ENCODE peak calls at places on chromosomes 12 and 14, in ten cellular contexts. One of them, this sample, is unnamed.

GRCh38 chr12:11765421-11765816 is 115.9 kb downstream of the ETV6 start:
- DNase-seq in NCI-H526 treated with DMSO at 0.1 percent for 48 hours: no peak
- DNase-seq in kidney epithelial cell: no peak
- DNase-seq in naive thymus-derived CD8-positive, alpha-beta T cell: no peak
- DNase-seq in NCI-H1694 treated with DMSO at 0.1 percent for 48 hours: no peak
- DNase-seq in thoracic aorta: no peak
- DNase-seq in HT1080: no peak
- DNase-seq in HCEC 1CT: no peak
- DNase-seq in SK-N-DZ: no peak
- DNase-seq in RPMI8226: no peak
- DNase-seq in this sample: no peak

GRCh38 chr12:28787151-28787550 is 361.9 kb upstream of the FAR2 start:
- DNase-seq in HCEC 1CT: peak
- DNase-seq in naive thymus-derived CD8-positive, alpha-beta T cell: no peak
- DNase-seq in HT1080: peak
- DNase-seq in NCI-H526 treated with DMSO at 0.1 percent for 48 hours: no peak
- DNase-seq in kidney epithelial cell: no peak
- DNase-seq in NCI-H1694 treated with DMSO at 0.1 percent for 48 hours: no peak
- DNase-seq in thoracic aorta: no peak
- DNase-seq in SK-N-DZ: no peak
- DNase-seq in RPMI8226: no peak
- DNase-seq in this sample: no peak

GRCh38 chr12:121295746-121296617 is 527 bp downstream of the CAMKK2 start:
- DNase-seq in thoracic aorta: no peak
- DNase-seq in RPMI8226: peak
- DNase-seq in NCI-H526 treated with DMSO at 0.1 percent for 48 hours: peak
- DNase-seq in SK-N-DZ: peak
- DNase-seq in NCI-H1694 treated with DMSO at 0.1 percent for 48 hours: no peak
- DNase-seq in HCEC 1CT: no peak
- DNase-seq in kidney epithelial cell: no peak
- DNase-seq in HT1080: peak
- DNase-seq in naive thymus-derived CD8-positive, alpha-beta T cell: no peak
- DNase-seq in this sample: peak

GRCh38 chr12:60501124-60501729 is 905.4 kb downstream of the SLC16A7 start:
- DNase-seq in kidney epithelial cell: no peak
- DNase-seq in NCI-H1694 treated with DMSO at 0.1 percent for 48 hours: no peak
- DNase-seq in NCI-H526 treated with DMSO at 0.1 percent for 48 hours: no peak
- DNase-seq in HCEC 1CT: peak
- DNase-seq in SK-N-DZ: peak
- DNase-seq in RPMI8226: no peak
- DNase-seq in HT1080: peak
- DNase-seq in thoracic aorta: no peak
- DNase-seq in naive thymus-derived CD8-positive, alpha-beta T cell: no peak
- DNase-seq in this sample: no peak

GRCh38 chr12:75986001-75986739 is 45.4 kb downstream of the PHLDA1 start:
- DNase-seq in NCI-H526 treated with DMSO at 0.1 percent for 48 hours: peak
- DNase-seq in HT1080: no peak
- DNase-seq in kidney epithelial cell: no peak
- DNase-seq in HCEC 1CT: no peak
- DNase-seq in RPMI8226: no peak
- DNase-seq in thoracic aorta: no peak
- DNase-seq in naive thymus-derived CD8-positive, alpha-beta T cell: no peak
- DNase-seq in NCI-H1694 treated with DMSO at 0.1 percent for 48 hours: no peak
- DNase-seq in SK-N-DZ: no peak
- DNase-seq in this sample: peak

GRCh38 chr14:59507063-59507751 is 22.9 kb downstream of the JKAMP start:
- DNase-seq in HT1080: peak
- DNase-seq in RPMI8226: peak
- DNase-seq in HCEC 1CT: peak
- DNase-seq in NCI-H1694 treated with DMSO at 0.1 percent for 48 hours: peak
- DNase-seq in SK-N-DZ: peak
- DNase-seq in thoracic aorta: peak
- DNase-seq in naive thymus-derived CD8-positive, alpha-beta T cell: peak
- DNase-seq in NCI-H526 treated with DMSO at 0.1 percent for 48 hours: peak
- DNase-seq in kidney epithelial cell: no peak
- DNase-seq in this sample: peak

GRCh38 chr12:102316723-102317122 is 119.1 kb upstream of the PMCH start:
- DNase-seq in kidney epithelial cell: no peak
- DNase-seq in thoracic aorta: no peak
- DNase-seq in SK-N-DZ: no peak
- DNase-seq in NCI-H526 treated with DMSO at 0.1 percent for 48 hours: no peak
- DNase-seq in naive thymus-derived CD8-positive, alpha-beta T cell: no peak
- DNase-seq in RPMI8226: no peak
- DNase-seq in NCI-H1694 treated with DMSO at 0.1 percent for 48 hours: no peak
- DNase-seq in HT1080: no peak
- DNase-seq in HCEC 1CT: no peak
- DNase-seq in this sample: no peak

GRCh38 chr12:46452061-46452615 is 79.6 kb upstream of the SLC38A2 start:
- DNase-seq in NCI-H526 treated with DMSO at 0.1 percent for 48 hours: no peak
- DNase-seq in NCI-H1694 treated with DMSO at 0.1 percent for 48 hours: no peak
- DNase-seq in kidney epithelial cell: no peak
- DNase-seq in RPMI8226: no peak
- DNase-seq in thoracic aorta: no peak
- DNase-seq in SK-N-DZ: no peak
- DNase-seq in HCEC 1CT: peak
- DNase-seq in naive thymus-derived CD8-positive, alpha-beta T cell: no peak
- DNase-seq in HT1080: no peak
- DNase-seq in this sample: no peak

GRCh38 chr12:63212316-63212715 is 61.3 kb upstream of the AVPR1A start:
- DNase-seq in HCEC 1CT: no peak
- DNase-seq in NCI-H526 treated with DMSO at 0.1 percent for 48 hours: no peak
- DNase-seq in HT1080: no peak
- DNase-seq in NCI-H1694 treated with DMSO at 0.1 percent for 48 hours: no peak
- DNase-seq in RPMI8226: no peak
- DNase-seq in SK-N-DZ: no peak
- DNase-seq in naive thymus-derived CD8-positive, alpha-beta T cell: no peak
- DNase-seq in kidney epithelial cell: no peak
- DNase-seq in thoracic aorta: no peak
- DNase-seq in this sample: no peak

GRCh38 chr14:80637726-80638619 is 303.6 kb downstream of the CEP128 start:
- DNase-seq in RPMI8226: no peak
- DNase-seq in thoracic aorta: no peak
- DNase-seq in HT1080: no peak
- DNase-seq in NCI-H1694 treated with DMSO at 0.1 percent for 48 hours: no peak
- DNase-seq in kidney epithelial cell: no peak
- DNase-seq in NCI-H526 treated with DMSO at 0.1 percent for 48 hours: no peak
- DNase-seq in naive thymus-derived CD8-positive, alpha-beta T cell: no peak
- DNase-seq in SK-N-DZ: peak
- DNase-seq in HCEC 1CT: no peak
- DNase-seq in this sample: no peak

GRCh38 chr14:99479903-99480855 is 480 bp downstream of the SETD3 start:
- DNase-seq in RPMI8226: peak
- DNase-seq in SK-N-DZ: peak
- DNase-seq in kidney epithelial cell: no peak
- DNase-seq in naive thymus-derived CD8-positive, alpha-beta T cell: no peak
- DNase-seq in NCI-H1694 treated with DMSO at 0.1 percent for 48 hours: peak
- DNase-seq in NCI-H526 treated with DMSO at 0.1 percent for 48 hours: peak
- DNase-seq in HT1080: peak
- DNase-seq in HCEC 1CT: peak
- DNase-seq in thoracic aorta: peak
- DNase-seq in this sample: peak

GRCh38 chr14:64641760-64642159 is 62.5 kb upstream of the PLEKHG3 start:
- DNase-seq in RPMI8226: no peak
- DNase-seq in NCI-H1694 treated with DMSO at 0.1 percent for 48 hours: no peak
- DNase-seq in HCEC 1CT: no peak
- DNase-seq in naive thymus-derived CD8-positive, alpha-beta T cell: no peak
- DNase-seq in NCI-H526 treated with DMSO at 0.1 percent for 48 hours: no peak
- DNase-seq in SK-N-DZ: no peak
- DNase-seq in kidney epithelial cell: no peak
- DNase-seq in HT1080: no peak
- DNase-seq in thoracic aorta: no peak
- DNase-seq in this sample: no peak

GRCh38 chr12:56155256-56155845 is 2.8 kb upstream of the MYL6 start:
- DNase-seq in NCI-H526 treated with DMSO at 0.1 percent for 48 hours: no peak
- DNase-seq in kidney epithelial cell: no peak
- DNase-seq in HT1080: no peak
- DNase-seq in SK-N-DZ: no peak
- DNase-seq in HCEC 1CT: no peak
- DNase-seq in naive thymus-derived CD8-positive, alpha-beta T cell: no peak
- DNase-seq in RPMI8226: no peak
- DNase-seq in thoracic aorta: no peak
- DNase-seq in NCI-H1694 treated with DMSO at 0.1 percent for 48 hours: no peak
- DNase-seq in this sample: no peak

GRCh38 chr12:132250707-132251106 is 78.7 kb downstream of the GALNT9 start:
- DNase-seq in kidney epithelial cell: no peak
- DNase-seq in NCI-H1694 treated with DMSO at 0.1 percent for 48 hours: no peak
- DNase-seq in NCI-H526 treated with DMSO at 0.1 percent for 48 hours: no peak
- DNase-seq in RPMI8226: no peak
- DNase-seq in SK-N-DZ: no peak
- DNase-seq in thoracic aorta: no peak
- DNase-seq in HT1080: no peak
- DNase-seq in HCEC 1CT: no peak
- DNase-seq in naive thymus-derived CD8-positive, alpha-beta T cell: peak
- DNase-seq in this sample: no peak

GRCh38 chr12:19223695-19224094 is 94.2 kb downstream of the PLEKHA5 start:
- DNase-seq in naive thymus-derived CD8-positive, alpha-beta T cell: no peak
- DNase-seq in NCI-H526 treated with DMSO at 0.1 percent for 48 hours: no peak
- DNase-seq in HCEC 1CT: peak
- DNase-seq in NCI-H1694 treated with DMSO at 0.1 percent for 48 hours: no peak
- DNase-seq in RPMI8226: no peak
- DNase-seq in SK-N-DZ: no peak
- DNase-seq in HT1080: no peak
- DNase-seq in kidney epithelial cell: no peak
- DNase-seq in thoracic aorta: no peak
- DNase-seq in this sample: peak

GRCh38 chr12:116525418-116526001 is 33.7 kb upstream of the MAP1LC3B2 start:
- DNase-seq in kidney epithelial cell: peak
- DNase-seq in NCI-H526 treated with DMSO at 0.1 percent for 48 hours: no peak
- DNase-seq in thoracic aorta: peak
- DNase-seq in naive thymus-derived CD8-positive, alpha-beta T cell: no peak
- DNase-seq in RPMI8226: no peak
- DNase-seq in HCEC 1CT: peak
- DNase-seq in HT1080: peak
- DNase-seq in NCI-H1694 treated with DMSO at 0.1 percent for 48 hours: no peak
- DNase-seq in SK-N-DZ: no peak
- DNase-seq in this sample: peak

GRCh38 chr14:71355324-71356201 is 448.3 kb downstream of the PCNX1 start:
- DNase-seq in kidney epithelial cell: no peak
- DNase-seq in RPMI8226: no peak
- DNase-seq in naive thymus-derived CD8-positive, alpha-beta T cell: no peak
- DNase-seq in NCI-H1694 treated with DMSO at 0.1 percent for 48 hours: no peak
- DNase-seq in HT1080: no peak
- DNase-seq in thoracic aorta: no peak
- DNase-seq in NCI-H526 treated with DMSO at 0.1 percent for 48 hours: no peak
- DNase-seq in SK-N-DZ: no peak
- DNase-seq in HCEC 1CT: peak
- DNase-seq in this sample: peak

GRCh38 chr12:53755451-53756290 is 3.9 kb upstream of the CISTR start:
- DNase-seq in HCEC 1CT: no peak
- DNase-seq in thoracic aorta: no peak
- DNase-seq in NCI-H526 treated with DMSO at 0.1 percent for 48 hours: no peak
- DNase-seq in naive thymus-derived CD8-positive, alpha-beta T cell: no peak
- DNase-seq in HT1080: no peak
- DNase-seq in kidney epithelial cell: no peak
- DNase-seq in NCI-H1694 treated with DMSO at 0.1 percent for 48 hours: no peak
- DNase-seq in RPMI8226: no peak
- DNase-seq in SK-N-DZ: no peak
- DNase-seq in this sample: no peak

GRCh38 chr12:90995041-90995440 is 9.7 kb downstream of the EPYC start:
- DNase-seq in NCI-H1694 treated with DMSO at 0.1 percent for 48 hours: no peak
- DNase-seq in RPMI8226: no peak
- DNase-seq in naive thymus-derived CD8-positive, alpha-beta T cell: no peak
- DNase-seq in HCEC 1CT: no peak
- DNase-seq in SK-N-DZ: no peak
- DNase-seq in NCI-H526 treated with DMSO at 0.1 percent for 48 hours: no peak
- DNase-seq in thoracic aorta: no peak
- DNase-seq in kidney epithelial cell: no peak
- DNase-seq in HT1080: no peak
- DNase-seq in this sample: no peak

GRCh38 chr12:131843527-131843926 is 15.3 kb downstream of the MMP17 start:
- DNase-seq in NCI-H526 treated with DMSO at 0.1 percent for 48 hours: no peak
- DNase-seq in HCEC 1CT: no peak
- DNase-seq in RPMI8226: no peak
- DNase-seq in kidney epithelial cell: no peak
- DNase-seq in SK-N-DZ: no peak
- DNase-seq in naive thymus-derived CD8-positive, alpha-beta T cell: no peak
- DNase-seq in NCI-H1694 treated with DMSO at 0.1 percent for 48 hours: no peak
- DNase-seq in HT1080: no peak
- DNase-seq in thoracic aorta: no peak
- DNase-seq in this sample: no peak

GRCh38 chr14:73241481-73242165 is 4.3 kb downstream of the PAPLN start:
- DNase-seq in NCI-H526 treated with DMSO at 0.1 percent for 48 hours: no peak
- DNase-seq in thoracic aorta: no peak
- DNase-seq in SK-N-DZ: no peak
- DNase-seq in kidney epithelial cell: no peak
- DNase-seq in HT1080: no peak
- DNase-seq in naive thymus-derived CD8-positive, alpha-beta T cell: no peak
- DNase-seq in RPMI8226: no peak
- DNase-seq in NCI-H1694 treated with DMSO at 0.1 percent for 48 hours: no peak
- DNase-seq in HCEC 1CT: no peak
- DNase-seq in this sample: peak

GRCh38 chr12:72471806-72472205 is 199.6 kb downstream of the TRHDE start:
- DNase-seq in HCEC 1CT: no peak
- DNase-seq in kidney epithelial cell: no peak
- DNase-seq in naive thymus-derived CD8-positive, alpha-beta T cell: no peak
- DNase-seq in RPMI8226: no peak
- DNase-seq in thoracic aorta: no peak
- DNase-seq in NCI-H1694 treated with DMSO at 0.1 percent for 48 hours: no peak
- DNase-seq in SK-N-DZ: peak
- DNase-seq in HT1080: no peak
- DNase-seq in NCI-H526 treated with DMSO at 0.1 percent for 48 hours: no peak
- DNase-seq in this sample: no peak

GRCh38 chr14:56331815-56332214 is 213.6 kb downstream of the PELI2 start:
- DNase-seq in HCEC 1CT: no peak
- DNase-seq in NCI-H1694 treated with DMSO at 0.1 percent for 48 hours: peak
- DNase-seq in naive thymus-derived CD8-positive, alpha-beta T cell: no peak
- DNase-seq in thoracic aorta: no peak
- DNase-seq in HT1080: no peak
- DNase-seq in RPMI8226: peak
- DNase-seq in NCI-H526 treated with DMSO at 0.1 percent for 48 hours: no peak
- DNase-seq in SK-N-DZ: peak
- DNase-seq in kidney epithelial cell: no peak
- DNase-seq in this sample: no peak

GRCh38 chr14:52377940-52378339 is 63.8 kb downstream of the PTGER2 start:
- DNase-seq in RPMI8226: no peak
- DNase-seq in kidney epithelial cell: no peak
- DNase-seq in NCI-H1694 treated with DMSO at 0.1 percent for 48 hours: no peak
- DNase-seq in naive thymus-derived CD8-positive, alpha-beta T cell: no peak
- DNase-seq in NCI-H526 treated with DMSO at 0.1 percent for 48 hours: peak
- DNase-seq in thoracic aorta: no peak
- DNase-seq in HCEC 1CT: no peak
- DNase-seq in SK-N-DZ: no peak
- DNase-seq in HT1080: no peak
- DNase-seq in this sample: no peak

GRCh38 chr12:46365951-46366379 is 6.6 kb downstream of the SLC38A2 start:
- DNase-seq in NCI-H1694 treated with DMSO at 0.1 percent for 48 hours: no peak
- DNase-seq in SK-N-DZ: no peak
- DNase-seq in kidney epithelial cell: no peak
- DNase-seq in thoracic aorta: no peak
- DNase-seq in HT1080: no peak
- DNase-seq in RPMI8226: no peak
- DNase-seq in naive thymus-derived CD8-positive, alpha-beta T cell: no peak
- DNase-seq in NCI-H526 treated with DMSO at 0.1 percent for 48 hours: no peak
- DNase-seq in HCEC 1CT: peak
- DNase-seq in this sample: no peak

GRCh38 chr14:94569381-94570001 is 8.2 kb downstream of the SERPINA4 start:
- DNase-seq in thoracic aorta: no peak
- DNase-seq in HCEC 1CT: no peak
- DNase-seq in kidney epithelial cell: no peak
- DNase-seq in naive thymus-derived CD8-positive, alpha-beta T cell: peak
- DNase-seq in RPMI8226: no peak
- DNase-seq in SK-N-DZ: no peak
- DNase-seq in NCI-H1694 treated with DMSO at 0.1 percent for 48 hours: no peak
- DNase-seq in HT1080: no peak
- DNase-seq in NCI-H526 treated with DMSO at 0.1 percent for 48 hours: no peak
- DNase-seq in this sample: no peak

GRCh38 chr12:2264622-2265306 is 212.0 kb downstream of the CACNA1C start:
- DNase-seq in HCEC 1CT: peak
- DNase-seq in SK-N-DZ: no peak
- DNase-seq in RPMI8226: no peak
- DNase-seq in thoracic aorta: no peak
- DNase-seq in NCI-H526 treated with DMSO at 0.1 percent for 48 hours: no peak
- DNase-seq in NCI-H1694 treated with DMSO at 0.1 percent for 48 hours: no peak
- DNase-seq in HT1080: no peak
- DNase-seq in kidney epithelial cell: peak
- DNase-seq in naive thymus-derived CD8-positive, alpha-beta T cell: no peak
- DNase-seq in this sample: peak

GRCh38 chr14:50530794-50531193 is 1.6 kb downstream of the MAP4K5 start:
- DNase-seq in kidney epithelial cell: no peak
- DNase-seq in HCEC 1CT: no peak
- DNase-seq in HT1080: no peak
- DNase-seq in NCI-H1694 treated with DMSO at 0.1 percent for 48 hours: no peak
- DNase-seq in RPMI8226: no peak
- DNase-seq in naive thymus-derived CD8-positive, alpha-beta T cell: no peak
- DNase-seq in SK-N-DZ: no peak
- DNase-seq in thoracic aorta: no peak
- DNase-seq in NCI-H526 treated with DMSO at 0.1 percent for 48 hours: no peak
- DNase-seq in this sample: no peak

This sample was measured in kidney tubule cell.